ENCODE peak calls at places on chromosomes 13 and 19, in seven cellular contexts. O, G, X, E, H, U and Q are unnamed samples.

GRCh38 chr13:27296496-27296895 is 25.9 kb downstream of the RASL11A start:
- DNase-seq in X (no peak), H (no peak), O (no peak), E (no peak), G (no peak), U (no peak), Q (no peak)

GRCh38 chr13:95298169-95298940 is 2.9 kb downstream of the ABCC4 start:
- DNase-seq in U (no peak), X (peak; percentile 13), H (no peak), E (no peak), G (no peak), O (no peak), Q (no peak)

GRCh38 chr13:93244141-93244917 is 17.7 kb downstream of the GPC6 start:
- DNase-seq in X (no peak), U (no peak), G (no peak), H (no peak), O (peak; percentile 61), E (no peak), Q (peak; percentile 84)

GRCh38 chr19:47601180-47601904 is 7.6 kb upstream of the BICRA start:
- DNase-seq in G (no peak), O (no peak), U (no peak), X (no peak), H (no peak), E (no peak), Q (no peak)

GRCh38 chr19:49689133-49690072 is at the start of gene ADM5:
- DNase-seq in H (no peak), G (no peak), U (peak; percentile 44), X (peak; percentile 59), O (peak; percentile 62), E (peak; percentile 39), Q (peak; percentile 86)

GRCh38 chr13:112991611-112992010 is 22.6 kb downstream of the MCF2L start:
- DNase-seq in O (no peak), U (no peak), H (no peak), X (no peak), E (no peak), G (no peak), Q (no peak)

GRCh38 chr19:2132191-2132590 is 19.2 kb downstream of the AP3D1 start:
- DNase-seq in X (no peak), E (no peak), U (no peak), O (no peak), G (no peak), H (no peak), Q (no peak)

GRCh38 chr19:46493236-46494114 is 2.2 kb downstream of the PNMA8B start:
- DNase-seq in U (peak; percentile 34), G (no peak), X (no peak), H (no peak), E (no peak), O (no peak), Q (no peak)

GRCh38 chr13:25821761-25822160 is 230.1 kb downstream of the SHISA2 start:
- DNase-seq in H (no peak), O (no peak), X (no peak), G (no peak), E (no peak), U (no peak), Q (no peak)

GRCh38 chr13:94033098-94033497 is 446.4 kb downstream of the DCT start:
- DNase-seq in O (no peak), X (no peak), E (no peak), G (no peak), H (no peak), U (no peak), Q (no peak)

GRCh38 chr19:39502640-39503417 is 4.1 kb downstream of the DLL3 start:
- DNase-seq in X (no peak), U (peak; percentile 72), O (peak; percentile 85), E (peak; percentile 13), G (no peak), H (no peak), Q (peak; percentile 76)

GRCh38 chr13:38921081-38921480 is 69.5 kb downstream of the STOML3 start:
- DNase-seq in X (no peak), E (no peak), U (no peak), H (no peak), G (no peak), O (no peak), Q (no peak)

GRCh38 chr19:47767349-47767748 is 11.2 kb upstream of the SELENOW start:
- DNase-seq in O (no peak), E (no peak), H (no peak), G (no peak), U (no peak), X (no peak), Q (no peak)